ENCODE peak calls at places on chromosome 3, in five cellular contexts. V, F, I, X and Y are unnamed samples.

GRCh38 chr3:170154569-170155143 is 26.9 kb downstream of the PHC3 start:
- DNase-seq in I (no peak), X (no peak), F (no peak), V (no peak), Y (no peak)

GRCh38 chr3:99515-99914 is 97.0 kb upstream of the CHL1 start:
- DNase-seq in I (no peak), F (no peak), V (peak), X (no peak), Y (no peak)

GRCh38 chr3:173976281-173976680 is 578.7 kb downstream of the NLGN1 start:
- DNase-seq in V (no peak), X (no peak), F (no peak), I (no peak), Y (no peak)

GRCh38 chr3:44924102-44925084 is 50.0 kb downstream of the TGM4 start:
- DNase-seq in V (no peak), F (no peak), X (no peak), I (no peak), Y (no peak)

GRCh38 chr3:120512655-120513054 is 61.9 kb upstream of the FSTL1 start:
- DNase-seq in F (no peak), V (no peak), X (no peak), I (no peak), Y (no peak)

GRCh38 chr3:186515115-186515514 is 29.1 kb downstream of the CRYGS start:
- DNase-seq in I (no peak), F (no peak), V (no peak), X (no peak), Y (no peak)

GRCh38 chr3:174958671-174959328 is 99.7 kb downstream of the NAALADL2 start:
- DNase-seq in F (no peak), I (no peak), X (no peak), V (no peak), Y (no peak)

GRCh38 chr3:148178508-148178907 is 519.2 kb upstream of the AGTR1 start:
- DNase-seq in F (no peak), X (no peak), I (no peak), V (peak), Y (no peak)

GRCh38 chr3:33918357-33918756 is 119.9 kb downstream of the PDCD6IP start:
- DNase-seq in V (no peak), F (no peak), X (no peak), I (no peak), Y (no peak)

GRCh38 chr3:69738291-69738690 is 973 bp upstream of the MITF start:
- DNase-seq in V (no peak), F (peak), X (no peak), I (no peak), Y (no peak)

GRCh38 chr3:128051459-128051836 is 789 bp upstream of the SEC61A1 start:
- DNase-seq in I (no peak), X (no peak), V (no peak), F (no peak), Y (no peak)

GRCh38 chr3:33000698-33001385 is 49.4 kb downstream of the CCR4 start:
- DNase-seq in F (no peak), X (no peak), V (no peak), I (no peak), Y (no peak)

GRCh38 chr3:153621988-153622387 is 460.0 kb downstream of the RAP2B start:
- DNase-seq in I (no peak), X (no peak), F (peak), V (no peak), Y (no peak)

GRCh38 chr3:20074226-20075063 is 34.2 kb downstream of the KAT2B start:
- DNase-seq in F (peak), I (no peak), V (no peak), X (no peak), Y (no peak)

GRCh38 chr3:29683306-29683993 is 402.6 kb downstream of the RBMS3 start:
- DNase-seq in F (peak), V (peak), X (no peak), I (no peak), Y (no peak)

GRCh38 chr3:158105124-158105709 is 1.0 kb downstream of the SHOX2 start:
- DNase-seq in I (no peak), F (peak), X (peak), V (peak), Y (no peak)

GRCh38 chr3:32374788-32375595 is 16.7 kb upstream of the CMTM7 start:
- DNase-seq in I (peak), F (peak), V (peak), X (no peak), Y (peak)

GRCh38 chr3:112413074-112413473 is 80.1 kb downstream of the CD200 start:
- DNase-seq in F (no peak), X (no peak), V (no peak), I (no peak), Y (no peak)

GRCh38 chr3:111609700-111610099 is 14.6 kb upstream of the ZBED2 start:
- DNase-seq in X (no peak), I (no peak), V (no peak), F (no peak), Y (no peak)

GRCh38 chr3:47407896-47408838 is 27.3 kb downstream of the PTPN23 start:
- DNase-seq in F (no peak), X (no peak), V (no peak), I (no peak), Y (no peak)

GRCh38 chr3:126133606-126134005 is 46.8 kb downstream of the ALDH1L1 start:
- DNase-seq in X (peak), F (no peak), V (no peak), I (peak), Y (no peak)

GRCh38 chr3:33758874-33759273 is 39.6 kb upstream of the PDCD6IP start:
- DNase-seq in I (no peak), X (no peak), F (peak), V (no peak), Y (no peak)

GRCh38 chr3:4107430-4107829 is 195.7 kb upstream of the SETMAR start:
- DNase-seq in X (no peak), V (no peak), F (no peak), I (no peak), Y (no peak)

GRCh38 chr3:50365080-50365841 is 5.9 kb upstream of the TMEM115 start:
- DNase-seq in I (peak), V (no peak), F (peak), X (peak), Y (peak)

GRCh38 chr3:88188436-88188835 is 38.7 kb downstream of the C3orf38 start:
- DNase-seq in I (no peak), X (no peak), V (peak), F (peak), Y (peak)

GRCh38 chr3:108345492-108346205 is 49.3 kb downstream of the HHLA2 start:
- DNase-seq in V (peak), X (no peak), F (no peak), I (no peak), Y (no peak)

GRCh38 chr3:163657088-163657487 is 1421.2 kb downstream of the SI start:
- DNase-seq in X (no peak), V (no peak), I (no peak), F (no peak), Y (no peak)
- H3K27ac ChIP-seq in X (no peak), V (no peak), I (no peak), F (no peak), Y (no peak)

DNA sequence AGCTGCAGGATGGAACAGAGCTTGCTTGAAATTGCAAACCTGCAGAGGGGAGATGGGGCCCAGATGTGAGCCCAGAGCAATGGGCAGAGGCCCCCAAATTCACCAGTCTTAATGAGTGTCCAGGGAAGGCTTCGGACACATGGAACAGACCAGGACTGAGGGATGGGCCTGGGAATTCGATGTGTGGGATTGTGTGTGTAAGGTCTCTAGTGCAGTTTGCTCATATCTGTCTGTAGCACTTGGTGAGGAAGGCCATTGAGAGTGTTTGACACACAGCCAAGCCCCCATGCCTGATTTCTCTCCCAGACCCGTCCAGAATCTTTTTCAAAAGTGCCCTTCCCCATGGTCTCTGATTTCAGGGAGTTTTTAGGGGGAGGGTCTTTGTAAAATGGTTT is 17.2 kb downstream of the TEX264 start:
- DNase-seq in X (no peak), I (no peak), F (no peak), V (no peak), Y (no peak)
- H3K27ac ChIP-seq in X (no peak), I (no peak), F (no peak), V (no peak), Y (no peak)

DNA sequence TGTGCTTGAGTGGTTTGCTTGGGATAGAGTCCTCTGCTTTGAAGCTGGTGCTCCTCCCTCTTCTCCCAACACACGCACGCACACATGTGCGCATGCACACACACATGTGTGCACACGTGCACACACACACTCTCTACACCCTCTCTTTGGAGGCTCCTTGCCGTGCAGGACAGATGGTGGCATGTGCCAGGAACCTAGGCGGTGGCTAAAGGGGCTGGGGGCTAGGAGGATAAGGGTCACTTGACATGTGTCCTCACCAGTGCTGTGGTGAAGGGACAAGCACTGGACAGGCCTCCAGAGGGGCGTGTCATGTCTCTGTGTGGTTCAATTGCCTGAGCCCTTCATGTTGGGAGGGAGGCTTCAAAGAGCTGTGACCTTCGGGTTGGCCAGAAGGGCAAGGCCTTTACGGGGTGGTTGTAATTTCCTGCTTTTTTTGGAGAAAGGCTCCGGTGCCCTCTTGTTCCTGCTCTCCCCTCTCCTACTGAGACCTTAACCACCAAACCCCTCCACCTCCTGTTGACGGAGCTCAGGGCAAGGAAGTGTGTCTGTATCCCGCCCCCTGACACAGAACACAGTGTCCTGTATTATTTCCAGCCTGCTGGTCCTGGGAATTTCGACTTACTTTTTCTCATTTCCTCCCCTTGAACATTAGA is 285.1 kb upstream of the ROPN1 start:
- DNase-seq in V (no peak), F (no peak), I (no peak), X (no peak), Y (no peak)
- H3K27ac ChIP-seq in V (no peak), F (no peak), I (peak), X (peak), Y (peak)

DNA sequence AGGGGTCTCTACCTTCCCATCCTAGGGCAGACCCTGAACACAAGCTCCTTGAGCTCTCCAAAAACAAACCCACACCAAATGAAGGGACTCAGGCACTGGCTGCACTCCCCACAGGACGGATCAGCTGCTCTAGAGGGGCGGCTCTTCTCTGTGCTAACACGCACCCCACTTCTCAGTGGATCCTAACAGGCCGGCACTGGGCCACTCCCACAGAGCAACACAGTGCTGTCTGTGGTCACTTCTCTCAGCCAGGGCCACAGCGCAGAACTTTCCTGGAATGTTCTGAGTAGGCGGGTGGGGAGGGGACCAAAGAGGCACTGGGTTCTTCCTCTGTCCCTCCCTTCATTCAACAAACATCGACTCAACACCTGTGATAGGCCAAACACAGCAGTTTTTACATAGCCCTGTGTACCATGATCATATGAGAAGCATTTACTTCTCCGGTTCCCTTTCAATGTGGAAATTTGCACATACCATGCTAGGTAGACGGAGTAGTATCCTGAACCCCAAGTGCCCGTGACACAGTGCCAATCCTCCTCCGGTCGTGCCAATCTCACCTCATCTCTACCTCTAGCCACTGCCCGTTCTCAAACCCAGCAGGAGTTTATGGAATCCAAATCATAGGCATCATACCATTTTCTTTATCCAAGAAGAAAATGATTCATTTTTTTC is 98.1 kb downstream of the LRIG1 start:
- DNase-seq in X (no peak), V (no peak), I (peak), F (no peak), Y (no peak)
- H3K27ac ChIP-seq in X (no peak), V (no peak), I (peak), F (no peak), Y (peak)

GRCh38 chr3:10329495-10330015 is 8.6 kb upstream of the SEC13 start:
- DNase-seq in X (no peak), I (no peak), F (no peak), V (no peak), Y (no peak)

GRCh38 chr3:10333359-10333670 is 12.4 kb upstream of the SEC13 start:
- DNase-seq in I (no peak), F (no peak), X (no peak), V (no peak), Y (no peak)

GRCh38 chr3:10330319-10330718 is 9.4 kb upstream of the SEC13 start:
- DNase-seq in X (peak), I (no peak), V (no peak), F (no peak), Y (no peak)

GRCh38 chr3:10332481-10333358 is 11.8 kb upstream of the SEC13 start:
- DNase-seq in F (no peak), X (no peak), V (no peak), I (no peak), Y (no peak)

GRCh38 chr3:10331320-10331719 is 10.4 kb upstream of the SEC13 start:
- DNase-seq in I (no peak), X (no peak), F (no peak), V (no peak), Y (no peak)
- H3K27ac ChIP-seq in I (no peak), X (no peak), F (no peak), V (no peak), Y (no peak)

GRCh38 chr3:11566478-11566877 is 77.2 kb downstream of the VGLL4 start:
- DNase-seq in F (no peak), X (no peak), V (no peak), I (no peak), Y (no peak)

GRCh38 chr3:11565932-11566331 is 77.8 kb downstream of the VGLL4 start:
- DNase-seq in F (no peak), X (no peak), V (no peak), I (no peak), Y (no peak)

GRCh38 chr3:11565492-11565891 is 78.2 kb downstream of the VGLL4 start:
- DNase-seq in V (no peak), I (no peak), F (no peak), X (no peak), Y (no peak)

GRCh38 chr3:11567516-11568467 is 75.9 kb downstream of the VGLL4 start:
- DNase-seq in F (peak), V (no peak), X (no peak), I (no peak), Y (no peak)

GRCh38 chr3:11566916-11567315 is 76.8 kb downstream of the VGLL4 start:
- DNase-seq in I (no peak), X (no peak), V (no peak), F (no peak), Y (no peak)
- H3K27ac ChIP-seq in I (peak), X (no peak), V (no peak), F (no peak), Y (no peak)